ENCODE peak calls at places on chromosomes 11 and 22, in four cellular contexts. L is pancreas, J is cardiac fibroblast, O is HFF-Myc. V is an unnamed sample.

GRCh38 chr11:113397212-113397611 is 9.6 kb downstream of the ANKK1 start:
- DNase-seq in L (no peak), J (no peak), O (no peak), V (no peak)

GRCh38 chr11:104962852-104963251 is 5.5 kb downstream of the CASP4 start:
- DNase-seq in L (no peak), J (no peak), O (no peak), V (no peak)

GRCh38 chr11:131664811-131665210 is 294.4 kb downstream of the NTM start:
- DNase-seq in L (no peak), J (no peak), O (no peak), V (no peak)

GRCh38 chr11:48129697-48130395 is 86.8 kb upstream of the OR4B1 start:
- DNase-seq in L (no peak), J (no peak), O (no peak), V (no peak)

GRCh38 chr11:72646472-72646871 is 27.8 kb downstream of the PDE2A start:
- DNase-seq in L (no peak), J (no peak), O (no peak), V (no peak)

GRCh38 chr11:119169272-119169719 is 771 bp downstream of the NLRX1 start:
- DNase-seq in L (no peak), J (peak), O (no peak), V (no peak)

GRCh38 chr11:130762342-130763037 is 153.8 kb downstream of the SNX19 start:
- DNase-seq in L (no peak), J (no peak), O (no peak), V (no peak)

GRCh38 chr11:34214961-34215805 is 109.8 kb downstream of the NAT10 start:
- DNase-seq in L (no peak), J (peak), O (no peak), V (no peak)

GRCh38 chr11:62500066-62501035 is 46.3 kb downstream of the AHNAK start:
- DNase-seq in L (no peak), J (no peak), O (no peak), V (no peak)

GRCh38 chr11:72741849-72742521 is 10.2 kb downstream of the ARAP1 start:
- DNase-seq in L (peak), J (no peak), O (no peak), V (no peak)

GRCh38 chr22:50061824-50062355 is 3.8 kb upstream of the TTLL8 start:
- DNase-seq in L (no peak), J (no peak), O (no peak), V (no peak)

GRCh38 chr11:36885154-36885553 is 287.1 kb upstream of the RAG2 start:
- DNase-seq in L (no peak), J (no peak), O (no peak), V (no peak)

GRCh38 chr11:66289548-66290331 is 797 bp upstream of the YIF1A start:
- DNase-seq in L (peak), J (peak), O (no peak), V (no peak)

GRCh38 chr11:16561150-16561549 is 177.3 kb upstream of the C11orf58 start:
- DNase-seq in L (no peak), J (no peak), O (no peak), V (no peak)

GRCh38 chr22:24420072-24420976 is 7.1 kb upstream of the ADORA2A start:
- DNase-seq in L (peak), J (peak), O (no peak), V (no peak)

GRCh38 chr11:2214527-2215229 is 43.1 kb upstream of the TH start:
- DNase-seq in L (peak), J (no peak), O (no peak), V (no peak)

GRCh38 chr11:15114501-15115475 is at the start of gene INSC:
- DNase-seq in L (peak), J (no peak), O (no peak), V (no peak)

GRCh38 chr22:23565942-23566715 is 14.0 kb downstream of the IGLL1 start:
- DNase-seq in L (peak), J (no peak), O (no peak), V (no peak)

GRCh38 chr11:76689861-76690260 is 19.3 kb upstream of the LRRC32 start:
- DNase-seq in L (no peak), J (no peak), O (no peak), V (no peak)

GRCh38 chr11:67628710-67629385 is 889 bp downstream of the NUDT8 start:
- DNase-seq in L (no peak), J (no peak), O (no peak), V (no peak)

GRCh38 chr11:112730591-112730990 is 230.6 kb upstream of the NCAM1 start:
- DNase-seq in L (no peak), J (no peak), O (no peak), V (no peak)

GRCh38 chr11:88041679-88042078 is 133.6 kb downstream of the RAB38 start:
- DNase-seq in L (no peak), J (no peak), O (no peak), V (no peak)

GRCh38 chr11:17012712-17013547 is 1.3 kb downstream of the PLEKHA7 start:
- DNase-seq in L (peak), J (peak), O (no peak), V (peak)

GRCh38 chr11:102453286-102453797 is 777 bp upstream of the TMEM123 start:
- DNase-seq in L (no peak), J (no peak), O (no peak), V (no peak)

GRCh38 chr11:1780700-1781592 is 17.2 kb upstream of the CTSD start:
- DNase-seq in L (no peak), J (no peak), O (no peak), V (no peak)

DNA sequence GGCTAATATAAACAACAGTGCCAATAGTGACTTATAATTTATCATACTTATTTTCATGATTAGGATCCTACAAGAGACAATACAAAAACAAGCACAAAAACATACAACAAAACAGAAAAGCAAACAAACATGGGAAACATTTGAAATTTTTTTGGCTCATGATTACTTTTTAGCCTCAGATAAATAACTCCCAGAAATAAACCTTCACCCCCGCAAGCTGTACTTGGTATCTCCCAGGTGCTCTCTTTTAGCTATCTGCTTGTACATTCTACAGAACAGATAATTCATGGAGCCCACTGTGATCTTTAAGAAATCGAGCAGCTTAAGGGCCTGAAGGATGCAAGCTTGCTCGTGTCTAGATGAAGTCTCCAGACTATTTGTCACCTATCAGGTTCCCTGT is 883 bp downstream of the NXPE4 start:
- DNase-seq in L (no peak), J (no peak), O (no peak), V (no peak)
- H3K4me3 ChIP-seq in L (no peak), J (no peak), O (no peak), V (no peak)

DNA sequence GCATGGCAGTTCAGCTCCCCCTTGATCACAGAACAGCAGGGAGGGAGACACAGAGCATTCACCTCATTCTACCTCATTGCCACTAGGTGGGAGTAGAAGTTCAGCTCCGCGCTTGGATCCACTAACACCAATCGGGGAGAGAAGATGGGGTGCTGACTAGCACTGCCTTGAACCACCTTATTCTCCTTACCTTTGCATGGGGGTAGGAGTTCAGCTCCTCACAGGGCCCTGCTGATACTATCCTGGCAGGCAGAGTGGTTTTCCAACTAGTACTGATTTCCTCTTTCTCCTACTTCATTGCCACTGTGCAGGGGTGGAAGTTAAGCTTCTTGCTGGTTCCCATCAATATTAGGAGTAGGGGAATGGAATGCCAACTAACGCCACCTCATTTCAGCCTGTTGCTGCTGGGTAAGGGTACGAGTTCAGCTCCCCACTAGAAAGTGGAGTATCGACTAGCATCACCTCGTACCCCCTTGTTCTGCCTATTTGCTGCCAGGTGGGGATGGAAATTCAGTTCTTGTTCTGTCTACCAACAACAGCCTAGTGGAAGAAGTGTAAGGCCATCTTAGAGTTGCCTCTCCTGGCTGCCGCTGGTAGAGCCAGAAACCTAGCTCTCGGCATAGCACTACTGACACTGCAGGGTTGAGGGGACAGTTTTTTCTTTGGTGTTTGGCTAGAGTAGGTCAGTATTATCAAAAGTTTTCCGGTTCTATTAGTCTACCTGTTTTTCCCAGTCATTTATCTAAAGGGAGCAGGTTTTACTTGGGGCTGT is 550.9 kb upstream of the CCDC90B start:
- DNase-seq in L (no peak), J (peak), O (no peak), V (no peak)
- H3K4me3 ChIP-seq in L (no peak), J (no peak), O (no peak), V (no peak)

GRCh38 chr11:11584937-11585336 is 36.9 kb downstream of the GALNT18 start:
- DNase-seq in L (no peak), J (peak), O (no peak), V (no peak)
- H3K4me3 ChIP-seq in L (no peak), J (no peak), O (no peak), V (no peak)

GRCh38 chr11:71251761-71252433 is 480 bp downstream of the SHANK2 start:
- DNase-seq in L (peak), J (peak), O (no peak), V (no peak)

GRCh38 chr11:71251159-71251721 is 1.1 kb downstream of the SHANK2 start:
- DNase-seq in L (peak), J (peak), O (no peak), V (no peak)

GRCh38 chr11:71252434-71252781 is at the start of gene SHANK2:
- DNase-seq in L (peak), J (no peak), O (no peak), V (no peak)

GRCh38 chr11:71249301-71249700 is 3.1 kb downstream of the SHANK2 start:
- DNase-seq in L (peak), J (no peak), O (no peak), V (no peak)

GRCh38 chr11:71250512-71251158 is 1.7 kb downstream of the SHANK2 start:
- DNase-seq in L (no peak), J (no peak), O (no peak), V (no peak)
- H3K4me3 ChIP-seq in L (peak), J (no peak), O (no peak), V (peak)